ENCODE peak calls at places on chromosomes 12 and 14, in five cellular contexts. M, N, K, Y and A are unnamed samples.

GRCh38 chr12:47752552-47752951 is 6.1 kb downstream of the RAPGEF3 start:
- DNase-seq in K (no peak), M (no peak), N (no peak), Y (no peak), A (no peak)

GRCh38 chr12:20885116-20885515 is 74.6 kb downstream of the SLCO1B3 start:
- DNase-seq in Y (no peak), K (no peak), M (no peak), N (no peak), A (no peak)

GRCh38 chr12:62127516-62127915 is 132.7 kb upstream of the USP15 start:
- DNase-seq in Y (no peak), K (no peak), N (no peak), M (no peak), A (no peak)

GRCh38 chr12:43098766-43099550 is 453.0 kb downstream of the ADAMTS20 start:
- DNase-seq in M (no peak), N (no peak), K (no peak), Y (no peak), A (no peak)

GRCh38 chr12:754238-754816 is 1.9 kb downstream of the WNK1 start:
- DNase-seq in Y (no peak), K (no peak), M (peak), N (no peak), A (peak)

GRCh38 chr12:56127485-56127887 is 581 bp upstream of the ESYT1 start:
- DNase-seq in Y (no peak), M (no peak), K (no peak), N (no peak), A (no peak)

GRCh38 chr12:114274131-114274530 is 131.8 kb downstream of the TBX5 start:
- DNase-seq in M (no peak), Y (peak), K (no peak), N (peak), A (no peak)

GRCh38 chr14:67436006-67436866 is 24.3 kb upstream of the PLEK2 start:
- DNase-seq in K (no peak), N (no peak), Y (no peak), M (peak), A (no peak)

GRCh38 chr12:3456809-3457208 is 34.2 kb upstream of the PRMT8 start:
- DNase-seq in M (peak), Y (no peak), K (no peak), N (no peak), A (no peak)

GRCh38 chr12:110039085-110039807 is 9.1 kb downstream of the C12orf76 start:
- DNase-seq in Y (no peak), N (no peak), M (no peak), K (peak), A (peak)

GRCh38 chr14:101201535-101202125 is 298.1 kb upstream of the RTL1 start:
- DNase-seq in Y (no peak), N (no peak), M (no peak), K (no peak), A (no peak)